ENCODE peak calls at places on chromosomes 11 and 22, in five cellular contexts. One of them, this sample, is unnamed.

GRCh38 chr11:12762696-12763324 is 88.6 kb downstream of the TEAD1 start:
- DNase-seq in kidney: no peak
- DNase-seq in IMR-90: no peak
- DNase-seq in tibial nerve: no peak
- DNase-seq in stomach: no peak
- DNase-seq in this sample: no peak

GRCh38 chr11:78432956-78433355 is 15.3 kb upstream of the GAB2 start:
- DNase-seq in kidney: no peak
- DNase-seq in IMR-90: no peak
- DNase-seq in tibial nerve: no peak
- DNase-seq in stomach: no peak
- DNase-seq in this sample: no peak

GRCh38 chr11:63670077-63670737 is 969 bp downstream of the ATL3 start:
- DNase-seq in kidney: no peak
- DNase-seq in IMR-90: peak
- DNase-seq in tibial nerve: peak
- DNase-seq in stomach: no peak
- DNase-seq in this sample: no peak

GRCh38 chr22:49936018-49936972 is 17.9 kb downstream of the CRELD2 start:
- DNase-seq in kidney: peak
- DNase-seq in IMR-90: peak
- DNase-seq in tibial nerve: peak
- DNase-seq in stomach: peak
- DNase-seq in this sample: peak

GRCh38 chr22:23284504-23285033 is 104.3 kb downstream of the BCR start:
- DNase-seq in kidney: no peak
- DNase-seq in IMR-90: no peak
- DNase-seq in tibial nerve: no peak
- DNase-seq in stomach: no peak
- DNase-seq in this sample: no peak

GRCh38 chr11:72081856-72082255 is 1.2 kb downstream of the LRRC51 start:
- DNase-seq in kidney: no peak
- DNase-seq in IMR-90: no peak
- DNase-seq in tibial nerve: no peak
- DNase-seq in stomach: no peak
- DNase-seq in this sample: no peak

GRCh38 chr22:44505796-44506354 is 7.8 kb upstream of the RTL6 start:
- DNase-seq in kidney: no peak
- DNase-seq in IMR-90: no peak
- DNase-seq in tibial nerve: no peak
- DNase-seq in stomach: no peak
- DNase-seq in this sample: no peak

GRCh38 chr11:28615542-28615941 is 507.4 kb downstream of the METTL15 start:
- DNase-seq in kidney: no peak
- DNase-seq in IMR-90: no peak
- DNase-seq in tibial nerve: no peak
- DNase-seq in stomach: no peak
- DNase-seq in this sample: no peak

GRCh38 chr11:57321996-57322880 is 2.5 kb downstream of the TNKS1BP1 start:
- DNase-seq in kidney: peak
- DNase-seq in IMR-90: peak
- DNase-seq in tibial nerve: peak
- DNase-seq in stomach: peak
- DNase-seq in this sample: peak

GRCh38 chr22:27913162-27913741 is 5.8 kb downstream of the PITPNB start:
- DNase-seq in kidney: no peak
- DNase-seq in IMR-90: peak
- DNase-seq in tibial nerve: no peak
- DNase-seq in stomach: no peak
- DNase-seq in this sample: peak

GRCh38 chr11:104991994-104992393 is 23.6 kb upstream of the CASP4 start:
- DNase-seq in kidney: no peak
- DNase-seq in IMR-90: no peak
- DNase-seq in tibial nerve: no peak
- DNase-seq in stomach: no peak
- DNase-seq in this sample: no peak

GRCh38 chr11:12090061-12090572 is 20.3 kb upstream of the MICAL2 start:
- DNase-seq in kidney: no peak
- DNase-seq in IMR-90: peak
- DNase-seq in tibial nerve: no peak
- DNase-seq in stomach: no peak
- DNase-seq in this sample: no peak

GRCh38 chr22:32590556-32590955 is 115.9 kb downstream of the FBXO7 start:
- DNase-seq in kidney: no peak
- DNase-seq in IMR-90: peak
- DNase-seq in tibial nerve: no peak
- DNase-seq in stomach: no peak
- DNase-seq in this sample: peak

GRCh38 chr11:46669606-46670243 is 30.7 kb downstream of the ARHGAP1 start:
- DNase-seq in kidney: no peak
- DNase-seq in IMR-90: no peak
- DNase-seq in tibial nerve: no peak
- DNase-seq in stomach: peak
- DNase-seq in this sample: no peak

GRCh38 chr11:17353228-17354021 is 1.8 kb downstream of the NCR3LG1 start:
- DNase-seq in kidney: peak
- DNase-seq in IMR-90: peak
- DNase-seq in tibial nerve: peak
- DNase-seq in stomach: peak
- DNase-seq in this sample: peak

GRCh38 chr11:105553015-105553414 is 56.9 kb upstream of the GRIA4 start:
- DNase-seq in kidney: no peak
- DNase-seq in IMR-90: peak
- DNase-seq in tibial nerve: no peak
- DNase-seq in stomach: no peak
- DNase-seq in this sample: peak

GRCh38 chr11:64694821-64695365 is 28.1 kb downstream of the NRXN2 start:
- DNase-seq in kidney: no peak
- DNase-seq in IMR-90: no peak
- DNase-seq in tibial nerve: no peak
- DNase-seq in stomach: no peak
- DNase-seq in this sample: no peak

GRCh38 chr22:28581020-28581419 is 98.6 kb downstream of the TTC28 start:
- DNase-seq in kidney: no peak
- DNase-seq in IMR-90: no peak
- DNase-seq in tibial nerve: no peak
- DNase-seq in stomach: no peak
- DNase-seq in this sample: no peak

GRCh38 chr22:45317551-45318167 is 7.9 kb downstream of the FAM118A start:
- DNase-seq in kidney: no peak
- DNase-seq in IMR-90: peak
- DNase-seq in tibial nerve: peak
- DNase-seq in stomach: peak
- DNase-seq in this sample: peak

GRCh38 chr11:36135062-36135461 is 154.2 kb downstream of the COMMD9 start:
- DNase-seq in kidney: no peak
- DNase-seq in IMR-90: no peak
- DNase-seq in tibial nerve: no peak
- DNase-seq in stomach: no peak
- DNase-seq in this sample: no peak

GRCh38 chr22:38706101-38706884 is 549 bp downstream of the GTPBP1 start:
- DNase-seq in kidney: peak
- DNase-seq in IMR-90: peak
- DNase-seq in tibial nerve: peak
- DNase-seq in stomach: peak
- DNase-seq in this sample: no peak

GRCh38 chr22:24303007-24303406 is 32.4 kb downstream of the SPECC1L start:
- DNase-seq in kidney: no peak
- DNase-seq in IMR-90: no peak
- DNase-seq in tibial nerve: no peak
- DNase-seq in stomach: no peak
- DNase-seq in this sample: no peak

GRCh38 chr22:20130739-20131592 is 638 bp upstream of the ZDHHC8 start:
- DNase-seq in kidney: peak
- DNase-seq in IMR-90: peak
- DNase-seq in tibial nerve: peak
- DNase-seq in stomach: peak
- DNase-seq in this sample: peak

GRCh38 chr11:23767576-23767975 is 729.3 kb upstream of the LUZP2 start:
- DNase-seq in kidney: no peak
- DNase-seq in IMR-90: no peak
- DNase-seq in tibial nerve: no peak
- DNase-seq in stomach: no peak
- DNase-seq in this sample: peak

GRCh38 chr11:26027887-26028286 is 304.0 kb upstream of the ANO3 start:
- DNase-seq in kidney: no peak
- DNase-seq in IMR-90: no peak
- DNase-seq in tibial nerve: no peak
- DNase-seq in stomach: no peak
- DNase-seq in this sample: no peak

GRCh38 chr22:42991010-42991651 is 23.8 kb downstream of the PACSIN2 start:
- DNase-seq in kidney: no peak
- DNase-seq in IMR-90: peak
- DNase-seq in tibial nerve: no peak
- DNase-seq in stomach: no peak
- DNase-seq in this sample: peak
- H3K27ac ChIP-seq in kidney: no peak
- H3K27ac ChIP-seq in IMR-90: peak
- H3K27ac ChIP-seq in tibial nerve: peak
- H3K27ac ChIP-seq in stomach: peak
- H3K27ac ChIP-seq in this sample: peak

DNA sequence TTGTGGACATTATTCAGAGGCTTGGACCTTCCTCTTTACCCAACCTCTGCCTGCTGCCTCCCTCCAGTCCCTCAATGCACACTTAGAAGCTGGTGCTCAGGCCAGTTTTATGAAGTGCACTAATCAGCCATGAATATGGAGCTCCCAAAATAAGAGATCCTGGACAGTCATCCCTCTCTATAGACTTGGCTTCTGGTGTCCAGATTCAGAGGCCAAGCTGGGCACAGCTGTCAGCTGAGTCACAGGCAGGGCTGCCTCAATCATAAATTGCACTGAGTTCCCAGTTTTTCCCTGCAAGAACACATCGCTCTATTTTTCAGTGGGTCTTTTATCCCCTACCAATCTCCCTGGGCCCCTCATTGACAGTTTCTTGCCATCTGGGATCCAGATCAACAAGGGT is 161.7 kb upstream of the CADM1 start:
- DNase-seq in kidney: no peak
- DNase-seq in IMR-90: peak
- DNase-seq in tibial nerve: no peak
- DNase-seq in stomach: no peak
- DNase-seq in this sample: no peak
- H3K27ac ChIP-seq in kidney: no peak
- H3K27ac ChIP-seq in IMR-90: no peak
- H3K27ac ChIP-seq in tibial nerve: peak
- H3K27ac ChIP-seq in stomach: no peak
- H3K27ac ChIP-seq in this sample: no peak

GRCh38 chr22:36326178-36327161 is 61.3 kb downstream of the MYH9 start:
- DNase-seq in kidney: peak
- DNase-seq in IMR-90: no peak
- DNase-seq in tibial nerve: no peak
- DNase-seq in stomach: no peak
- DNase-seq in this sample: no peak

GRCh38 chr22:36323182-36323854 is 64.4 kb downstream of the MYH9 start:
- DNase-seq in kidney: peak
- DNase-seq in IMR-90: peak
- DNase-seq in tibial nerve: peak
- DNase-seq in stomach: peak
- DNase-seq in this sample: peak

GRCh38 chr22:36324414-36324813 is 63.4 kb downstream of the MYH9 start:
- DNase-seq in kidney: peak
- DNase-seq in IMR-90: no peak
- DNase-seq in tibial nerve: no peak
- DNase-seq in stomach: no peak
- DNase-seq in this sample: no peak

GRCh38 chr22:36323855-36324331 is 63.9 kb downstream of the MYH9 start:
- DNase-seq in kidney: peak
- DNase-seq in IMR-90: no peak
- DNase-seq in tibial nerve: no peak
- DNase-seq in stomach: no peak
- DNase-seq in this sample: peak

DNA sequence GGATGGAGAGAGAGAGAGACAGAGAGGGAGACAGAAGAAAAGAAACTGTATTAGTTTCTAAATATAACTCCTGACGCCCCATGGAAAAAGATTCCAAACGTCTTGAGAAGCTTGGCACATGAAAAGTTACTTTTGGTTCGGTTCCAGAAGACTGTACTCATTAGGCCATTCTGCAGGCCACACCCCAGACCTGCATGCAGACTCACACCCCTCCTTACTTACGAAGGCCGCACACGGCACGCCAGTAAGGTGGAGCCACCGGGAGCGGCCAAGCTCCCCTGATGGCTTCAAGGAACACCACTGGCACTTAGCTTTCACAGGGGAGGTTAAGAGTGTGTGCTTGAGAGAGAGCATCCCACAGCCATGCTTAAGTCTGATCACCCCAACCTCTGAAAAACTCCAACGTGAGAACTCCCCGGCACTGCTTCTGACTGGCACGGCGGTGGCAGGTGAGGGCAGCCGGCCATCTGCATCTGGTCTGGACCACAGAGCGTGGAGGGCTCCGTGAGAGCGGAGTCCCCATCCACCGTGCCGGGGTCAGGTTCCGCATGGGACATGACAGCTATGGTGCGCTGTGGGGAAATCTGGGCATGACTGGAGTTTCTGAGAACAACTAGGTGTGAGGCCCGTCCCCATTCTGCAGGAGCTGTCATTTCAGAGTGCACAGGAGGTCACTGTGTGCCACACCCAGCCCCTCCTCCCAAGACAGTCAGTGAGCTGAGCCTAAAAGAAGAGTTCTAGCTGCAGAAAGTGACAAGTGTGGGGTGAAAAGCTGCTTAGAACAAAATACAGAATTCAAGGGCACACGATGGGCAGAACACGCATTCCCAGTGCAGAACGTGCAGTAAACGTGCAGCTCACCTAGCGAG is 62.4 kb downstream of the MYH9 start:
- DNase-seq in kidney: peak
- DNase-seq in IMR-90: peak
- DNase-seq in tibial nerve: peak
- DNase-seq in stomach: peak
- DNase-seq in this sample: peak
- H3K27ac ChIP-seq in kidney: peak
- H3K27ac ChIP-seq in IMR-90: peak
- H3K27ac ChIP-seq in tibial nerve: peak
- H3K27ac ChIP-seq in stomach: peak
- H3K27ac ChIP-seq in this sample: peak

DNA sequence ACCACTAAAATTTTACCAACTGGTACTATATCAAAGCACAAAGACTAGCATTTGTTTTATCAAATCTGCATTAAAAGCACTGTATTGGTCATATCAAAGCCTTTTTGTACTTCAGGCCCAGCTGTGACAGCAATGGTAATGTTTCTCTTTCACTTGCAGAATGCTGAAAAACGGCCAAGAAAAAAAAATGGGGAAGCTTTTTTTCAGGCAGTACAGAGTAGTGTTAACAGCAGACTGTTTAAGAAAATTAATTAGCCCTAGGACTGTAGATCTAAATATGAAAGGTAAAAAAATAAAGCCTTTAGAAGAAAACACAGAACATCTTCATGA is 33.3 kb downstream of the DENND5A start:
- DNase-seq in kidney: no peak
- DNase-seq in IMR-90: peak
- DNase-seq in tibial nerve: peak
- DNase-seq in stomach: no peak
- DNase-seq in this sample: peak
- H3K27ac ChIP-seq in kidney: no peak
- H3K27ac ChIP-seq in IMR-90: no peak
- H3K27ac ChIP-seq in tibial nerve: peak
- H3K27ac ChIP-seq in stomach: peak
- H3K27ac ChIP-seq in this sample: no peak